ENCODE peak calls at places on chromosome 17, in four cellular contexts. One of them, this sample, is unnamed.
A peak's percentile ranks its signal among the peaks of the same experiment; 100 is the strongest.

GRCh38 chr17:51507444-51507843 is 247.1 kb downstream of the UTP18 start:
- DNase-seq in SK-N-SH: no peak
- DNase-seq in kidney: no peak
- DNase-seq in endodermal cell: no peak
- DNase-seq in this sample: no peak

GRCh38 chr17:75617218-75617617 is 16.0 kb upstream of the SMIM5 start:
- DNase-seq in SK-N-SH: no peak
- DNase-seq in kidney: no peak
- DNase-seq in endodermal cell: no peak
- DNase-seq in this sample: no peak

GRCh38 chr17:75288784-75289121 is 480 bp downstream of the SLC25A19 start:
- DNase-seq in SK-N-SH: no peak
- DNase-seq in kidney: no peak
- DNase-seq in endodermal cell: peak; percentile 88
- DNase-seq in this sample: no peak

GRCh38 chr17:70636517-70637133 is 467.3 kb downstream of the KCNJ2 start:
- DNase-seq in SK-N-SH: peak; percentile 58
- DNase-seq in kidney: no peak
- DNase-seq in endodermal cell: no peak
- DNase-seq in this sample: peak; percentile 60

GRCh38 chr17:18185391-18185790 is 1.8 kb downstream of the ALKBH5 start:
- DNase-seq in SK-N-SH: no peak
- DNase-seq in kidney: no peak
- DNase-seq in endodermal cell: no peak
- DNase-seq in this sample: peak; percentile 64

GRCh38 chr17:72318131-72318530 is 197.3 kb downstream of the SOX9 start:
- DNase-seq in SK-N-SH: no peak
- DNase-seq in kidney: no peak
- DNase-seq in endodermal cell: no peak
- DNase-seq in this sample: no peak

GRCh38 chr17:29590979-29591736 is 1.7 kb upstream of the GIT1 start:
- DNase-seq in SK-N-SH: peak; percentile 83
- DNase-seq in kidney: no peak
- DNase-seq in endodermal cell: no peak
- DNase-seq in this sample: peak; percentile 77

GRCh38 chr17:9905902-9906301 is 831 bp upstream of the RCVRN start:
- DNase-seq in SK-N-SH: peak; percentile 64
- DNase-seq in kidney: peak; percentile 24
- DNase-seq in endodermal cell: peak; percentile 94
- DNase-seq in this sample: peak; percentile 68

GRCh38 chr17:49687878-49688491 is 10.1 kb upstream of the SPOP start:
- DNase-seq in SK-N-SH: no peak
- DNase-seq in kidney: no peak
- DNase-seq in endodermal cell: peak; percentile 42
- DNase-seq in this sample: peak; percentile 11

GRCh38 chr17:80153004-80153403 is 6.1 kb upstream of the EIF4A3 start:
- DNase-seq in SK-N-SH: no peak
- DNase-seq in kidney: no peak
- DNase-seq in endodermal cell: no peak
- DNase-seq in this sample: no peak

GRCh38 chr17:61307905-61308886 is 91.4 kb upstream of the TBX2 start:
- DNase-seq in SK-N-SH: no peak
- DNase-seq in kidney: no peak
- DNase-seq in endodermal cell: peak; percentile 58
- DNase-seq in this sample: peak; percentile 98

GRCh38 chr17:61309362-61309761 is 90.3 kb upstream of the TBX2 start:
- DNase-seq in SK-N-SH: no peak
- DNase-seq in kidney: no peak
- DNase-seq in endodermal cell: peak; percentile 43
- DNase-seq in this sample: peak; percentile 14

GRCh38 chr17:61312406-61313295 is 87.0 kb upstream of the TBX2 start:
- DNase-seq in SK-N-SH: no peak
- DNase-seq in kidney: no peak
- DNase-seq in endodermal cell: peak; percentile 65
- DNase-seq in this sample: no peak

GRCh38 chr17:61309857-61310256 is 89.8 kb upstream of the TBX2 start:
- DNase-seq in SK-N-SH: no peak
- DNase-seq in kidney: no peak
- DNase-seq in endodermal cell: peak; percentile 22
- DNase-seq in this sample: peak; percentile 90

GRCh38 chr17:61310611-61311010 is 89.0 kb upstream of the TBX2 start:
- DNase-seq in SK-N-SH: no peak
- DNase-seq in kidney: no peak
- DNase-seq in endodermal cell: peak; percentile 44
- DNase-seq in this sample: peak; percentile 34
- H3K4me1 ChIP-seq in SK-N-SH: peaks cover 37% of the 10 kb centered on the region
- H3K4me1 ChIP-seq in kidney: peaks cover 18% of the 10 kb centered on the region
- H3K4me1 ChIP-seq in endodermal cell: no peaks in the 10 kb centered on the region
- H3K4me1 ChIP-seq in this sample: peaks cover 48% of the 10 kb centered on the region

DNA sequence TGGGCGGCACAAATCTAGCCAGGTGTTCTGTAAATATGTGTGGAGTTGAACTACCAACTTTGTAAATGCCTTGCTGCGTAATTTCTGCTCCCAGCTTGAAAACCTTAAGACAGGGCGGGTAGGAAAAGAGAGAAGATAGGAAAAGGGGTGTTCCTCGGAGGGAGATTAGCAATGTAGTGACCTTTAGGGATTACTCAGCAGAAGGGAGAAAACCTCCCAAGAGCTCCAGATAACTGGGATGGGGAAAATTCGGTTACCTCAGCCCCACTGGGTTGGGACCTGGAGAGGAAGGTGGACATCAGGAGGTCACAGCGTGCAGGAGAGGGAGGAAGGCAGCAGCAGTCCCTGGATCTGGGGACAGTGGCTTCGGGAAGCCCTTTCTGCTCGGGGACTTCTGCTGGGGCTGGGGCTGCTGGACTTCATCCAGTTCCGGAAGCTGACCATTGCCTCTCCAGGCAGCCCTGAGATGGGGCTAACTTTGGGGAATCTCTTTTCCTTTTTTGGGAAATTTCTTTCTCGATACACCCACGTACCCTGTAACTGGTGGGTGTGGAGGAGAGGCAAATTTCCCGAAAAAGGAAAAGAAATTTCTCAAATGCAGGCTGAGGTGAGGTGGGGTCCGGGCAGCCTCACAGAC is 39.2 kb downstream of the MPRIP start:
- DNase-seq in SK-N-SH: no peak
- DNase-seq in kidney: peak; percentile 78
- DNase-seq in endodermal cell: no peak
- DNase-seq in this sample: no peak
- H3K9ac ChIP-seq in SK-N-SH: no peak overlapping the region
- H3K9ac ChIP-seq in kidney: no peak overlapping the region
- H3K9ac ChIP-seq in endodermal cell: no peak overlapping the region
- H3K9ac ChIP-seq in this sample: no peak overlapping the region

DNA sequence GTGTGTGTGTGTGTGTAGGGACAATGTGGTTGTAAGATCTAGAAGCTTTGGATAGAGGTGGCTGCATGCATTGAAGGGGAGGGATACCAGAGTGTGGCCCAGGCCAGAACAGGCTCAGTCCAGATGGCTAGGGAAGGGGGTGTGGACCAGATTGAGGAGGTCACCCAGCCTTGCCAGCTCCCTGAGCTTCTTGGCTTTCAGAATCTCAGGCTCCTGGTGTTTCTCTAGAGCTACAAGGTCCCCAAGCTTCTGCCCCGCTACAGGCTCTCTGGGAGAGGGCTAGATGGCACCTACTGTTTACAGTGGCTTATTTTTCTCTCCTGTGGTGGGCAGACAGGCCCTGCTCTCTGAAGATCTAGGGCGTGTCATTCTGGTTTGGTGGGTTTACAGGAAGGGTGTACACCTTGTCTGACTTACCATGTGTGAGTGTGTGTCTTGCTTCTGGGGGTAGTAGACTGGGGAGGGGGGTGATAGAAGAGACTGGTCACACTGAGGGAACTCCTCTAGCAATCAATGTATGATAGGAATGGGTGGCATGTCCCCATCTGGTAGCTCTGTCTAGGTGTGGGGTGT is 1.0 kb downstream of the RARA start:
- DNase-seq in SK-N-SH: peak; percentile 44
- DNase-seq in kidney: peak; percentile 63
- DNase-seq in endodermal cell: no peak
- DNase-seq in this sample: no peak
- H3K27ac ChIP-seq in SK-N-SH: peak overlapping the region; percentile 99
- H3K27ac ChIP-seq in kidney: peak overlapping the region; percentile 32
- H3K27ac ChIP-seq in endodermal cell: no peak overlapping the region
- H3K27ac ChIP-seq in this sample: no peak overlapping the region

GRCh38 chr17:77140878-77141767 is at the start of gene SEC14L1:
- DNase-seq in SK-N-SH: peak; percentile 89
- DNase-seq in kidney: peak; percentile 88
- DNase-seq in endodermal cell: peak; percentile 93
- DNase-seq in this sample: peak; percentile 77
- H3K4me1 ChIP-seq in SK-N-SH: peaks cover 21% of the 10 kb centered on the region
- H3K4me1 ChIP-seq in kidney: peaks cover 17% of the 10 kb centered on the region
- H3K4me1 ChIP-seq in endodermal cell: peaks cover 4% of the 10 kb centered on the region
- H3K4me1 ChIP-seq in this sample: peaks cover 32% of the 10 kb centered on the region

DNA sequence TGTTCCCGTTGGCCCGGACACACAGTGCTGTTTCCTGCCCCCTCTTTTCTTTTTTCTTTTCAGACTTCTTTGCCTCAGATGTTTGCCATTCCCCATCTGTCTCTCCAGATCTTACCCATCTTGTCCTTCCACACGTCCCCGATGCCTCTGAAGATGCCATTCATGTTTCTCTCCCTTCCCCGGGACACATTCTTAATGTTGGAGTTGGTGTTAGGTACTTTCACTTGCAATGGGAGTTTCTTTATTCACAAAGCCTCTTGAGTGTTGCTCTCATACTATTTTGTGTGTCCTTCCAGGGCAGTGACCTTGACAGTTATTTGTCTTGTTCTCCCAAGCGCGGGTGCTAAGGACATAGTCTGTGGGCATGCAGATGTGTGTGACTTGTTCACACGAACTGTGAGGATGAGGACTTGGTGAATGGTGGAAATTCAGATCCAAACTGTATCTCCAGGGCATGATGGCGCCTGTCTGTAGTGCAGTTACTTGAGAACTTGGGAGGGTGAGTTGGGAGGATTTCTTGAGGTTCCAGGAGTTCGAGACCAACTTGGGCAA is 8.3 kb downstream of the SEC14L1 start:
- DNase-seq in SK-N-SH: no peak
- DNase-seq in kidney: no peak
- DNase-seq in endodermal cell: no peak
- DNase-seq in this sample: no peak
- H3K9ac ChIP-seq in SK-N-SH: no peak overlapping the region
- H3K9ac ChIP-seq in kidney: peak overlapping the region; percentile 60
- H3K9ac ChIP-seq in endodermal cell: no peak overlapping the region
- H3K9ac ChIP-seq in this sample: no peak overlapping the region

DNA sequence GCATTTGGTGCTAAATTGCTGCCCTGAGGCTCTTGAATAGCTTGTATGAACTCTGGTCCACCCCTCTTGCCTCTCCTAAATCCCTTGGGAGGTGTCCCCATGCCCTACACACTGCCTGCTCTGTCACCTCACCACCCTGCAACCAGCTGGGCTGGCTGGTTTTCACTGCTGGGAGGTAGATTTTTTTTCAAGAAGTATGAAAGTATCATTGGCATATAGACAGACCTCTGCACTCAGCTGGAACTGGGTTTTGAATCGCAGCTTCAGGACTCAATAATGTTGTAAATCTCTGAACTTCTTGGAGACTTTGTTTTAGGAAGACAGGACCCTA is 184.9 kb downstream of the MSI2 start:
- DNase-seq in SK-N-SH: no peak
- DNase-seq in kidney: no peak
- DNase-seq in endodermal cell: no peak
- DNase-seq in this sample: no peak
- H3K27ac ChIP-seq in SK-N-SH: peak overlapping the region; percentile 96
- H3K27ac ChIP-seq in kidney: peak overlapping the region; percentile 92
- H3K27ac ChIP-seq in endodermal cell: peak overlapping the region; percentile 86
- H3K27ac ChIP-seq in this sample: no peak overlapping the region

GRCh38 chr17:82328994-82329507 is 4.5 kb downstream of the SECTM1 start:
- DNase-seq in SK-N-SH: no peak
- DNase-seq in kidney: peak; percentile 73
- DNase-seq in endodermal cell: no peak
- DNase-seq in this sample: no peak
- H3K4me1 ChIP-seq in SK-N-SH: peaks cover 40% of the 10 kb centered on the region
- H3K4me1 ChIP-seq in kidney: peaks cover 24% of the 10 kb centered on the region
- H3K4me1 ChIP-seq in endodermal cell: no peaks in the 10 kb centered on the region
- H3K4me1 ChIP-seq in this sample: no peaks in the 10 kb centered on the region